ENCODE peak calls at places on chromosomes 12 and 14, in seven cellular contexts. R, K, E, M, O, Y and I are unnamed samples.

GRCh38 chr14:101231828-101232227 is 328.3 kb upstream of the RTL1 start:
- DNase-seq in R (no peak), K (no peak), E (no peak), M (no peak), O (no peak), Y (no peak), I (no peak)

GRCh38 chr14:50964683-50965390 is 20.6 kb upstream of the PYGL start:
- DNase-seq in R (no peak), K (no peak), E (peak), M (peak), O (no peak), Y (peak), I (no peak)

GRCh38 chr14:94100847-94101246 is 9.7 kb upstream of the IFI27 start:
- DNase-seq in R (no peak), K (no peak), E (peak), M (peak), O (no peak), Y (no peak), I (no peak)

GRCh38 chr14:96603350-96604255 is 101.4 kb downstream of the PAPOLA start:
- DNase-seq in R (no peak), K (no peak), E (no peak), M (no peak), O (no peak), Y (no peak), I (no peak)

GRCh38 chr12:50081096-50081808 is 3.9 kb upstream of the SMARCD1 start:
- DNase-seq in R (no peak), K (no peak), E (no peak), M (no peak), O (no peak), Y (no peak), I (no peak)

GRCh38 chr14:54805080-54805479 is 97.5 kb downstream of the GCH1 start:
- DNase-seq in R (no peak), K (no peak), E (no peak), M (no peak), O (no peak), Y (no peak), I (peak)

GRCh38 chr12:6206327-6206726 is 6.1 kb downstream of the CD9 start:
- DNase-seq in R (no peak), K (no peak), E (no peak), M (no peak), O (no peak), Y (no peak), I (no peak)

GRCh38 chr12:107134558-107134957 is 41.2 kb upstream of the CRY1 start:
- DNase-seq in R (no peak), K (peak), E (no peak), M (no peak), O (no peak), Y (peak), I (peak)

GRCh38 chr14:49218436-49219092 is 367.6 kb downstream of the RPS29 start:
- DNase-seq in R (no peak), K (no peak), E (no peak), M (peak), O (no peak), Y (no peak), I (no peak)

GRCh38 chr12:40802656-40803055 is 110.4 kb downstream of the CNTN1 start:
- DNase-seq in R (no peak), K (no peak), E (no peak), M (no peak), O (no peak), Y (no peak), I (no peak)

GRCh38 chr14:91399868-91400640 is 17.6 kb downstream of the CCDC88C start:
- DNase-seq in R (no peak), K (peak), E (no peak), M (no peak), O (no peak), Y (no peak), I (no peak)

GRCh38 chr14:105847400-105847799 is 321.0 kb downstream of the TMEM121 start:
- DNase-seq in R (no peak), K (no peak), E (no peak), M (no peak), O (no peak), Y (no peak), I (no peak)

GRCh38 chr14:94914191-94914590 is 144.3 kb upstream of the GSC start:
- DNase-seq in R (no peak), K (no peak), E (no peak), M (no peak), O (no peak), Y (no peak), I (no peak)

GRCh38 chr12:96809522-96809921 is 97.5 kb upstream of the NEDD1 start:
- DNase-seq in R (no peak), K (no peak), E (no peak), M (no peak), O (no peak), Y (no peak), I (no peak)

GRCh38 chr12:104816845-104817503 is 141.1 kb downstream of the SLC41A2 start:
- DNase-seq in R (no peak), K (no peak), E (peak), M (no peak), O (no peak), Y (no peak), I (no peak)

GRCh38 chr14:71555654-71556559 is 376.3 kb upstream of the RGS6 start:
- DNase-seq in R (no peak), K (peak), E (peak), M (peak), O (no peak), Y (peak), I (no peak)

GRCh38 chr12:112192475-112192874 is 67.1 kb downstream of the TRAFD1 start:
- DNase-seq in R (no peak), K (no peak), E (no peak), M (no peak), O (no peak), Y (no peak), I (no peak)

GRCh38 chr12:5745251-5745888 is 199.7 kb downstream of the ANO2 start:
- DNase-seq in R (peak), K (peak), E (peak), M (peak), O (no peak), Y (peak), I (peak)